ENCODE peak calls at places on chromosomes 13 and 19, in nine cellular contexts. V is fibroblast of lung, S is left ventricle myocardium inferior, T is HAP-1, G is suprapubic skin, I is testis, O is astrocyte, Q is tibial artery, X is prostate gland. F is an unnamed sample. For H3K27me3 and H3K9me3, the result is how much of the 10 kb centered on the place peaks cover.

GRCh38 chr19:1001538-1002166 is 1.4 kb downstream of the GRIN3B start:
- DNase-seq in V (no peak), S (no peak), T (peak), G (peak), I (peak), O (no peak), Q (no peak), X (no peak), F (no peak)

GRCh38 chr13:20685042-20685441 is 18.5 kb upstream of the IL17D start:
- DNase-seq in V (no peak), S (no peak), T (no peak), G (no peak), I (no peak), O (no peak), Q (no peak), X (no peak), F (no peak)

GRCh38 chr13:96052655-96053002 is 572 bp downstream of the UGGT2 start:
- DNase-seq in V (peak), S (no peak), T (no peak), G (no peak), I (no peak), O (peak), Q (no peak), X (no peak), F (no peak)

GRCh38 chr13:62234780-62235530 is 819.3 kb upstream of the PCDH20 start:
- DNase-seq in V (peak), S (no peak), T (peak), G (no peak), I (no peak), O (no peak), Q (no peak), X (no peak), F (no peak)

GRCh38 chr13:26469602-26470001 is 87.9 kb upstream of the WASF3 start:
- DNase-seq in V (no peak), S (no peak), T (no peak), G (no peak), I (no peak), O (no peak), Q (no peak), X (no peak), F (no peak)

GRCh38 chr19:33024398-33024797 is 40.3 kb downstream of the RHPN2 start:
- DNase-seq in V (no peak), S (no peak), T (no peak), G (no peak), I (no peak), O (no peak), Q (no peak), X (no peak), F (no peak)

GRCh38 chr19:46608581-46609345 is 7.6 kb downstream of the CALM3 start:
- DNase-seq in V (no peak), S (peak), T (no peak), G (no peak), I (no peak), O (no peak), Q (no peak), X (no peak), F (no peak)

GRCh38 chr13:113974304-113975281 is 717 bp upstream of the C13orf46 start:
- DNase-seq in V (no peak), S (peak), T (no peak), G (peak), I (peak), O (no peak), Q (no peak), X (no peak), F (no peak)

GRCh38 chr13:54210397-54211050 is 1181.9 kb downstream of the OLFM4 start:
- DNase-seq in V (no peak), S (no peak), T (no peak), G (no peak), I (no peak), O (no peak), Q (no peak), X (peak), F (no peak)

GRCh38 chr13:84946144-84946543 is 853.1 kb downstream of the SLITRK6 start:
- DNase-seq in V (peak), S (no peak), T (no peak), G (no peak), I (no peak), O (no peak), Q (no peak), X (no peak), F (no peak)

GRCh38 chr19:50667759-50668231 is 18.6 kb downstream of the C19orf81 start:
- DNase-seq in V (no peak), S (no peak), T (no peak), G (no peak), I (no peak), O (no peak), Q (no peak), X (no peak), F (no peak)

GRCh38 chr13:44410328-44410859 is 36.8 kb downstream of the SERP2 start:
- DNase-seq in V (no peak), S (no peak), T (no peak), G (peak), I (no peak), O (no peak), Q (no peak), X (no peak), F (no peak)

GRCh38 chr19:7888145-7888825 is at the start of gene LRRC8E:
- DNase-seq in V (peak), S (no peak), T (peak), G (peak), I (no peak), O (peak), Q (no peak), X (peak), F (no peak)

GRCh38 chr19:47110521-47111080 is 3.0 kb downstream of the ZC3H4 start:
- DNase-seq in V (no peak), S (no peak), T (peak), G (no peak), I (no peak), O (no peak), Q (no peak), X (no peak), F (no peak)

GRCh38 chr13:35744566-35745203 is 268.2 kb upstream of the MAB21L1 start:
- DNase-seq in V (no peak), S (no peak), T (no peak), G (no peak), I (no peak), O (peak), Q (no peak), X (no peak), F (no peak)

GRCh38 chr13:110387451-110388140 is 80.5 kb downstream of the COL4A2 start:
- DNase-seq in V (peak), S (peak), T (no peak), G (no peak), I (peak), O (no peak), Q (peak), X (peak), F (no peak)
- H3K4me3 ChIP-seq in V (no peak), S (peak), T (no peak), G (peak), I (no peak), O (no peak), Q (peak), X (no peak), F (peak)

DNA sequence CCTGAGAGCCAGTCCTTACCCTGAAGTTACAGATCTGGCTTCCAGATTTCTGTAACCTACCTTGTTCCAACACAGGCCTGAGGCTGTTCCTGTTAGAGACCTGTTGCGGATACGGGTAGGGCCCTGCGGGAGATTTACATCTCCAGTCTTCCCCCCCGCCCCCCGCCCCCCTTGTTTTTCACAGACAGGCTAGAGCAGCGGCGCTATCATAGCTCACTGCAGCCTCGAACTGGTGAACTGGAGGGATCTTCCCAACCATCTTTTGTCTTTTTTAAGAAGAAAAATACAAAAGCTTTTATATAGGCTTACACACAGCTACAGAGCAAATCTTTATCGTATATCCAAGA is 10.6 kb upstream of the CEACAM21 start:
- DNase-seq in V (no peak), S (no peak), T (no peak), G (no peak), I (no peak), O (no peak), Q (no peak), X (no peak), F (no peak)
- H3K27me3 ChIP-seq in V (under half), S (half or more), T (under half), G (half or more), I (under half), O (under half), Q (under half), X (under half), F (under half)

GRCh38 chr19:6890421-6890913 is 3.1 kb downstream of the ADGRE1 start:
- DNase-seq in V (no peak), S (no peak), T (no peak), G (no peak), I (no peak), O (no peak), Q (no peak), X (no peak), F (no peak)

GRCh38 chr19:6890938-6891337 is 3.6 kb downstream of the ADGRE1 start:
- DNase-seq in V (no peak), S (no peak), T (no peak), G (no peak), I (no peak), O (no peak), Q (no peak), X (no peak), F (no peak)

GRCh38 chr19:6888967-6889366 is 1.6 kb downstream of the ADGRE1 start:
- DNase-seq in V (no peak), S (no peak), T (no peak), G (no peak), I (no peak), O (no peak), Q (no peak), X (no peak), F (no peak)

GRCh38 chr19:6887326-6887725 is at the start of gene ADGRE1:
- DNase-seq in V (no peak), S (no peak), T (no peak), G (no peak), I (no peak), O (no peak), Q (no peak), X (no peak), F (no peak)

GRCh38 chr19:6886272-6886671 is 1.1 kb upstream of the ADGRE1 start:
- DNase-seq in V (no peak), S (no peak), T (no peak), G (no peak), I (no peak), O (no peak), Q (no peak), X (no peak), F (no peak)
- H3K9me3 ChIP-seq in V (under half), S (under half), T (under half), G (under half), I (under half), O (under half), Q (under half), X (under half), F (under half)

GRCh38 chr13:52405369-52405766 is 604 bp downstream of the THSD1 start:
- DNase-seq in V (no peak), S (no peak), T (no peak), G (no peak), I (no peak), O (no peak), Q (no peak), X (no peak), F (no peak)
- H3K4me3 ChIP-seq in V (peak), S (peak), T (peak), G (peak), I (peak), O (peak), Q (peak), X (peak), F (peak)

DNA sequence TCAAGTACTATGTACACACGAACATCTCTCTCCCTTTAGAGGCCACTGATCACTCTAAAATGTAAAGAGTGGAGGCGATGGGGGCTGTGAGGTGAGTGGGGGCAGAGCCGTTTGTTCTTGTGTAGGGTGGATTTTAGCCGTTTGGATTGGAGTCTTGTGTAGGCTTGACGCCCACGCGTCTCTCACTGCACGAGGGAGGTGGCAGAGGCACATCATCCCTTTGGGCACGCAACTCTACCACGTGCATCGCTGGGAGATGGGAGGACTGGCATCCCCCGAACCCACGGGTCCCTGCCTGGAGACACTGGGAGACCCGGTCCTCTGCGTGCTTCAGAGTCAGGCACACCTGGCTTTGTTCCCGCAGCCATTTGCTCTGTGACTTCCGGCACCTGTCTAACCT is 6.3 kb downstream of the ARHGEF7 start:
- DNase-seq in V (no peak), S (no peak), T (no peak), G (no peak), I (no peak), O (no peak), Q (no peak), X (no peak), F (no peak)
- H3K27me3 ChIP-seq in V (under half), S (under half), T (under half), G (under half), I (under half), O (under half), Q (under half), X (under half), F (under half)

DNA sequence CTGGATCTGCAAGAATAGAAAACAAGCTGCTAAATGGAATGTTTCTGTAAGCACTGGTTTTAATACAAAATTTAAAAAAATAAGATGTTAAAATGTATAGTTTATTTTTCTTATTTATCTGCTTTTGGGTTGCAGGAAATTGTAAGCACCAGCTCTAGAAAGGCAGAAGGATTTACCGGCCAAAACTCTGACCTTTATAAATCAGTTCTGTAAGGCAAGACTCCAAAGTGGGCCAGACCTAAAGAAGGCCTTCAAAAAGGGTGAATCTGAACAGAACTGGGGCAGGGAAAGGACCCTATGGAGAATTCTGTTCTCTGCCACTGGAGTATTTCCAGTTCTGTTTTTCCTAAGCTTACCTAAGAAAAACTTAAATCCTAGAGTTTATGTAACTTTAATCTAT is 19.3 kb downstream of the ZNF100 start:
- DNase-seq in V (no peak), S (no peak), T (no peak), G (no peak), I (no peak), O (no peak), Q (no peak), X (no peak), F (no peak)
- H3K9me3 ChIP-seq in V (under half), S (under half), T (under half), G (under half), I (under half), O (under half), Q (under half), X (under half), F (under half)

GRCh38 chr13:98509271-98510155 is 67.4 kb downstream of the STK24 start:
- DNase-seq in V (peak), S (peak), T (no peak), G (peak), I (peak), O (peak), Q (peak), X (no peak), F (peak)
- H3K4me3 ChIP-seq in V (no peak), S (no peak), T (no peak), G (no peak), I (no peak), O (no peak), Q (no peak), X (no peak), F (no peak)

DNA sequence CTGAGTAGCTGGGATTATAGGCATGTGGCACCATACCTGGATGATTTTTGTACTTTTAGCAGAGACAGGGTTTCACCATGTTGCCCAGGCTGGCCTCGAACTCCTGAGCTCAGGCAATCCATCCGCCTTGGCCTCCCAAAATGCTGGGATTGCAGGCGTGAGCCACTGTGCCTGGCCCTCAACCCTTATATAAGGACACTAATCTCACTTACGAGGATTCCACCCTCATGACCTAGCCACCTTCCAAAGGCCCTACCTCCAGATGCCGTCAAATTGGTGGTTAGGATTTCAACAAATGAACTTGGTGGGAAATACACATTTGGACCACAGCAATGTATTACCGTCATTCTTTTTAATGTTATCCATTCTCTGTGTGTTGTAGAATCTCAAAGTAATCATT is 61.0 kb downstream of the ING1 start:
- DNase-seq in V (no peak), S (no peak), T (no peak), G (no peak), I (no peak), O (no peak), Q (no peak), X (no peak), F (no peak)
- H3K27me3 ChIP-seq in V (under half), S (under half), T (under half), G (under half), I (under half), O (under half), Q (under half), X (under half), F (under half)